ENCODE peak calls at places on chromosomes 5 and 9, in seven cellular contexts. I is breast epithelium, T is A549, A is Peyer's patch, O is right lobe of liver, Z is stomach, E is adrenal gland. U is an unnamed sample. For H3K4me1, the result is how much of the 10 kb centered on the place peaks cover.

GRCh38 chr5:40066616-40067015 is 613.1 kb upstream of the PTGER4 start:
- DNase-seq in Z (no peak), I (no peak), E (no peak), A (no peak), O (no peak), T (no peak), U (no peak)

GRCh38 chr5:41762426-41762825 is 107.8 kb downstream of the OXCT1 start:
- DNase-seq in A (no peak), T (no peak), I (no peak), O (no peak), E (no peak), Z (no peak), U (no peak)

GRCh38 chr5:11909471-11909870 is 5.2 kb upstream of the CTNND2 start:
- DNase-seq in I (no peak), Z (no peak), O (no peak), A (no peak), T (no peak), E (no peak), U (no peak)

GRCh38 chr9:38619556-38620447 is 594 bp downstream of the ANKRD18A start:
- DNase-seq in E (no peak), Z (no peak), O (peak), I (no peak), T (no peak), A (peak), U (no peak)

GRCh38 chr9:77876091-77876490 is 155.5 kb downstream of the GNAQ start:
- DNase-seq in O (no peak), E (peak), Z (no peak), I (no peak), T (no peak), A (no peak), U (no peak)

GRCh38 chr9:126397056-126397455 is 70.4 kb downstream of the MVB12B start:
- DNase-seq in T (peak), O (no peak), A (peak), E (no peak), I (no peak), Z (peak), U (no peak)

GRCh38 chr9:106310782-106311181 is 552.2 kb upstream of the ZNF462 start:
- DNase-seq in E (no peak), Z (no peak), T (no peak), A (no peak), O (no peak), I (no peak), U (no peak)

GRCh38 chr5:112628219-112628618 is 109.5 kb upstream of the APC start:
- DNase-seq in I (no peak), O (no peak), Z (no peak), A (no peak), E (no peak), T (no peak), U (no peak)

GRCh38 chr9:87276851-87277251 is 220.8 kb upstream of the DAPK1 start:
- DNase-seq in T (no peak), O (no peak), Z (no peak), I (no peak), E (no peak), A (no peak), U (no peak)
- H3K4me1 ChIP-seq in T (under half), O (under half), Z (under half), I (under half), E (under half), A (under half), U (under half)

DNA sequence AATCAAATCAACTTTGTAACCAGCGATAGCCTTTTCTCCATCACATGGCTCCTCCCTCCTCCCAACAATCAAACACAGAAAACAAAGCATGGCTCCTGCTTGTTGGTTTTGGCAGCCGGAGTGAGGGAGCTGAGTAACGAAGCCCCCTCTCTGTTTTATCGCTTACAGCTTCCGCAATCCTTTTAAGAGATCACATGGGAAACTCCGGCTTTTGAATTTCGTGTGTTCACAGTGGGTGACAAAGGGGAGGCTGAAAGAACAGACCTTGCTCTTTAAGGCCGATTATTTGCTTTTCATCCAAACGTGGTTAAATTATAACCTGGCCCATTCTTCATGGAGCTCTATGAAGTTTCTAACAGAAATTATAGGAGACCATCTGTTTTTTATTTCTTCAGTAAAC is 187.6 kb downstream of the TENT4A start:
- DNase-seq in I (no peak), Z (peak), T (peak), A (no peak), E (no peak), O (no peak), U (no peak)
- TF ChIP-seq POLR2A in I (no peak), Z (no peak), T (no peak), A (no peak), E (no peak), O (no peak), U (no peak)

DNA sequence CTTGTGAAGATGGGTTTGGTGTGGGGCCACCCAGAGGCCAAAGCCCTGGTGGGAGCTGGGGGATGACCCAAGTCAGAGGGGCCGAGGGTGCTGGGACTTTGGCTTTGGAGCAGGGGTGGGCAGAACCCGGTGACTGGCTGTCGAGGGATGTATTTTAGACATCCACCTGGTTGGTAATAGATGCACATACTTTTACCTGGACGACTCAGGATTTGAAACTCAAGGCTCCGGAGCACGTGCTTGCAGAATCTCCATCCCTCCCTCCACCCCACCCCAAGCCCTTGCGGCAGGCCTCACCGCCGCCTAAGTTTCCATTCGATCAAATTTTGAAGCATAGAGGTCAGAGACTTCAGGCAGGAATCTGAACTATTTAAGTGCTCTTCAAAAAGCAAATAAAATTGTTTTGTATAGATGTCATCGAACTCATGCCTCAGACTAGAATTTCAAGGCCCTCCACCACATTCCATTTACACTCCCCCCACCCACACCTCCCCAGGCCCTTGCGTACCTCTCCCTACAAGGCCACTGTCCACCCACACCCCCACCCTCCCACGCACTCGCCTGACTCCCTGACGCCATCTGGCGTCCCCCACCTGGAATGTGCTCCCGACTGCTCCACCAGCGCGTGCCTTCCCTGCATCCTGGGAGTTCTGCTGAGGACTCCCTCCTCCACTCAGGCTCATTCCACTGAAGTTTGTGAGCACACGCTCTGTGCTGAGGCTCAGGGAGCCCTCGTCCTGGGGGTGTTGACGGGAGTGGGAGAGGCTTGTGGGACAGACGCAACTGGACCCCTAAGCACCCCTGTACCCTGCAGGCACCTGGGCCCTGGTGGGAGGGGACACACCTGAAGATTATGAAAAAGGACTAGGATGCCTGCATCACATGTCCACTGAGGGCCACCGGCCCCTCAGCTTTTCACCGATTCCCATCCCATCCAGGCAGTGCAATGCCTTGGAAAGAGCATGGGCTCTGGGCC is 56.4 kb upstream of the RPL26L1 start:
- DNase-seq in A (peak), Z (peak), E (peak), O (peak), T (peak), I (no peak), U (peak)
- H3K4me1 ChIP-seq in A (under half), Z (half or more), E (half or more), O (under half), T (half or more), I (under half), U (under half)

GRCh38 chr9:129496187-129497063 is 124.5 kb downstream of the C9orf50 start:
- DNase-seq in O (peak), Z (peak), E (peak), T (peak), I (peak), A (peak), U (peak)
- TF ChIP-seq POLR2A in O (peak), Z (peak), E (peak), T (peak), I (peak), A (no peak), U (peak)

GRCh38 chr5:10476878-10477277 is 35.2 kb downstream of the ROPN1L start:
- DNase-seq in A (no peak), I (no peak), E (no peak), O (no peak), Z (no peak), T (no peak), U (no peak)
- H3K4me1 ChIP-seq in A (under half), I (under half), E (under half), O (under half), Z (under half), T (under half), U (under half)

GRCh38 chr5:81750308-81751008 is 439 bp downstream of the SSBP2 start:
- DNase-seq in A (peak), T (peak), I (peak), O (no peak), Z (peak), E (peak), U (no peak)

GRCh38 chr5:81751836-81752643 is 1.1 kb upstream of the SSBP2 start:
- DNase-seq in O (peak), E (peak), Z (peak), T (no peak), I (peak), A (no peak), U (peak)

GRCh38 chr5:81749562-81750307 is 1.2 kb downstream of the SSBP2 start:
- DNase-seq in O (peak), Z (peak), E (peak), I (peak), A (peak), T (peak), U (peak)

GRCh38 chr5:81752644-81752963 is 1.7 kb upstream of the SSBP2 start:
- DNase-seq in O (no peak), T (no peak), Z (no peak), A (no peak), E (no peak), I (no peak), U (no peak)

DNA sequence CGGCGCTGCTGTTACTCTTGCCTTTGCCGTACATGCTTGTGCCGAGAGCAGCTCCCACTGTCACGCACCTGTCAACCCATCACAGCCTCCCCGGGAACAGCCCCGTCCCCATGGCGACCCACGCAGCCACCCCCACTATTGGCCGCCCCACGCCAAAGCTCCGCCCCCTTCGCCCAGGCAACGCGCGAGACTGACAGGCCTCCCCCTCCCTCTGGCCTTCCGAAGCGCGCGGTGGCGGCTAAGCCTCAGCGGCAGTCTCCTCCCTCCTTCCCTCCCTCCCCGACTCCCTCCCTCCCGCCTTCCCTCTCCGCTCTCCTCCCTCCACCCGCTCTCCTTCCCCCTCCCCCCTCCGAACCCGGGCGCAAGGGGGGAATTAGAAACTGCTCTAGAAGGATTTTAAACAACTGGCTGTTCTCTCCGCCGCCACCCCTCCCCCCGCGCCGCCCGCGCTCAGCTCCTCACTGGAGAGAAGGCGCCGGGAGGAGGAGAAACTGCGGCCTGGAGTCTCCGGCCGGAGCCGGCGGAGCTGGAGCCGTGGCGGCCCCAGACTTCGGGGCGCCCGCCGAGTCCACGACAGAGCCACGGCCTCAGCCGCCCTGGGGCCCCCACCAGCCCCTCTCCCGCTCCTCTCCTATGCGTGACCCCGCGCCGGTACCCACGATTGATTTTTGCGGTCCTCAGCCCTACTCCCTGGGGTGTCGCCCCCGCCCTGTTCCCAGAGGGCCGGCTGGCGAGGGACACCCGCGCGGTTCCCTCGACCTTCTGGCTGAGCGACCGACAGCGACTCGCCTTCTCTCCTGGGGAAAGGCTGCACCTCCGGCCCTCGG is at the start of gene SSBP2:
- DNase-seq in A (peak), E (peak), T (peak), O (peak), Z (peak), I (peak), U (peak)
- TF ChIP-seq POLR2A in A (peak), E (peak), T (peak), O (peak), Z (peak), I (peak), U (peak)

U was measured in sigmoid colon.